ENCODE peak calls at places on chromosome 22, in five cellular contexts. G is neuronal stem cell, H is H1, D is IMR-90, J is mesenchymal stem cell. T is an unnamed sample.

GRCh38 chr22:47762141-47762540 is 999.7 kb downstream of the TBC1D22A start:
- DNase-seq in J (no peak), H (no peak), G (no peak), D (no peak), T (no peak)

GRCh38 chr22:47647181-47647580 is 884.7 kb downstream of the TBC1D22A start:
- DNase-seq in H (no peak), J (no peak), G (no peak), D (no peak), T (no peak)

GRCh38 chr22:31179345-31179744 is 19.4 kb downstream of the RNF185 start:
- DNase-seq in G (no peak), J (peak; percentile 8), H (no peak), D (peak; percentile 23), T (no peak)

GRCh38 chr22:47786650-47787290 is 1024.3 kb downstream of the TBC1D22A start:
- DNase-seq in J (no peak), G (no peak), D (no peak), H (peak; percentile 16), T (no peak)

GRCh38 chr22:42202669-42203068 is 67.8 kb downstream of the TCF20 start:
- DNase-seq in J (peak; percentile 53), G (no peak), D (peak; percentile 67), H (no peak), T (no peak)

GRCh38 chr22:50153756-50154140 is 16.8 kb upstream of the PANX2 start:
- DNase-seq in G (no peak), D (no peak), H (no peak), J (no peak), T (no peak)

GRCh38 chr22:17831527-17832251 is 57.4 kb upstream of the BID start:
- DNase-seq in H (no peak), J (no peak), G (no peak), D (no peak), T (no peak)

GRCh38 chr22:31800065-31800464 is 46.2 kb downstream of the DEPDC5 start:
- DNase-seq in H (no peak), J (peak; percentile 49), G (no peak), D (peak; percentile 78), T (no peak)

GRCh38 chr22:42050641-42051040 is 20.0 kb downstream of the NAGA start:
- DNase-seq in D (no peak), G (no peak), H (no peak), J (no peak), T (no peak)

GRCh38 chr22:29727248-29727551 is 7.4 kb downstream of the CABP7 start:
- DNase-seq in D (peak; percentile 32), G (no peak), J (peak; percentile 42), H (peak; percentile 79), T (peak; percentile 79)

GRCh38 chr22:37065961-37066360 is 14.4 kb downstream of the KCTD17 start:
- DNase-seq in H (no peak), G (no peak), J (no peak), D (no peak), T (no peak)

GRCh38 chr22:46686221-46686872 is 51.7 kb downstream of the CERK start:
- DNase-seq in J (no peak), D (no peak), H (no peak), G (no peak), T (no peak)

GRCh38 chr22:49490692-49491091 is 337.0 kb downstream of the BRD1 start:
- DNase-seq in H (no peak), D (no peak), G (no peak), J (no peak), T (no peak)

GRCh38 chr22:44746061-44746789 is 6.2 kb upstream of the ARHGAP8 start:
- DNase-seq in G (no peak), J (no peak), D (no peak), H (no peak), T (no peak)

GRCh38 chr22:44748524-44748923 is 3.9 kb upstream of the ARHGAP8 start:
- DNase-seq in D (no peak), G (no peak), J (no peak), H (no peak), T (no peak)

GRCh38 chr22:44743804-44744211 is 8.6 kb upstream of the ARHGAP8 start:
- DNase-seq in H (no peak), G (no peak), D (peak; percentile 80), J (no peak), T (no peak)

GRCh38 chr22:44750481-44750880 is 1.9 kb upstream of the ARHGAP8 start:
- DNase-seq in H (no peak), D (no peak), J (no peak), G (no peak), T (no peak)

GRCh38 chr22:44746836-44747519 is 5.4 kb upstream of the ARHGAP8 start:
- DNase-seq in D (peak; percentile 69), G (no peak), H (no peak), J (no peak), T (peak; percentile 34)
- H2BK120ac ChIP-seq in D (peak overlapping the region; percentile 94), G (no peak overlapping the region), H (no peak overlapping the region), J (no peak overlapping the region), T (no peak overlapping the region)

GRCh38 chr22:45470871-45471270 is 31.8 kb upstream of the FBLN1 start:
- DNase-seq in H (no peak), G (no peak), J (no peak), D (no peak), T (no peak)

GRCh38 chr22:45469573-45470383 is 32.9 kb upstream of the FBLN1 start:
- DNase-seq in H (no peak), D (no peak), J (no peak), G (no peak), T (no peak)

GRCh38 chr22:45475063-45475747 is 27.5 kb upstream of the FBLN1 start:
- DNase-seq in G (no peak), J (no peak), H (no peak), D (peak; percentile 57), T (no peak)

GRCh38 chr22:45473626-45474237 is 29.0 kb upstream of the FBLN1 start:
- DNase-seq in D (no peak), G (no peak), J (no peak), H (no peak), T (no peak)

DNA sequence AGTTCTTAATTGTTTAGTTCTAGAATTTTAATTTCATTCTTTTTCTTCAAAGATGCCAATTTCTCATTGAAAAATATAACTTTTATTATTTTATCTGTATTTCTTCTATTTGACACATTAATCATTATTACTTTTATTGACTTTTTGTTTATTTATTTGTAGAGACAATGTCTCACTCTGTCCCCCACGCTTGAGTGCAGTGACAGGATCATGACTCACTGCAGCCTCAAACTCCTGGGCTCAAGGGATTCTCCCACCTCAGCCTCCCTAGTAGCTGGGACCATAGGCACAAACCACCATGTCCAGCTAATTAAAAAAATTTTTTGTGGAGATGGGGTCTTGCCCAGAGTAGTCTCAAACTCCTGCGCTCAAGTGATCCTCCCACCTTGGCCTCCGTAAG is 30.3 kb upstream of the FBLN1 start:
- DNase-seq in D (no peak), J (no peak), G (no peak), H (no peak), T (no peak)
- H2BK120ac ChIP-seq in D (peak overlapping the region; percentile 26), J (no peak overlapping the region), G (no peak overlapping the region), H (no peak overlapping the region), T (no peak overlapping the region)

DNA sequence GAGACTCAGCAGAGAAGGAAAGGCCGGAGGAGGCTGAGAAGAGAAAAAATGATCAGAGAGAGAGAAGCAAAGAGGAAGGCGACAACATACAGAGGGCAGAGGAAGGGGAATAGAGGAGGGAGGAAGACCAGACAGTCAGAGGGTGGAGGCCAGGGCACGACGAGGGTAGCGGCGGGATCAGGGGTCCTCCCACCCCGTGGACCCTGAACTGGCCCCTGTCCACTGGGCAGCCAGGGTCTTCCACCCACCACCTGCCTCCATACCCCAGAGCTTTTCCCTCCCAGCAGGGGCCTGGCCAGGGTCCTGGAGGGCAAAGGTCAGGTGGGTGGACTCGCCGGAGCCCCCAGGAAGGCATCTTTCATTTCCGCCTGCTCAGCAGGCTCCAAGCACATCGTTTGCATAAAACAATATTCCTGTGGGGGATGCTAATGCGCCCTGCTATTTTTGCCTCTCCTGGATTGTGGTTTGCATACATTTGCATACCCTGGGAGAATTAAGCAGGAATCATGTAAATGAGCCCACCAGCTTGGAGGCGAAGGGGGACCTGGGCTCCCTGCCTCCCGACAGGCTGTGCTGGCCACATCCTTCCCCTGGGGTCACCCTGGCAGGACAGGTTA is 394.1 kb downstream of the MN1 start:
- DNase-seq in J (no peak), H (no peak), G (no peak), D (no peak), T (no peak)
- H2BK120ac ChIP-seq in J (no peak overlapping the region), H (no peak overlapping the region), G (peak overlapping the region; percentile 30), D (no peak overlapping the region), T (no peak overlapping the region)

GRCh38 chr22:34855471-34855870 is 210.5 kb upstream of the ISX start:
- DNase-seq in J (no peak), H (no peak), D (no peak), G (no peak), T (no peak)

GRCh38 chr22:34847072-34847471 is 218.9 kb upstream of the ISX start:
- DNase-seq in J (no peak), G (no peak), H (no peak), D (no peak), T (no peak)

GRCh38 chr22:34851918-34852662 is 213.9 kb upstream of the ISX start:
- DNase-seq in H (no peak), J (no peak), D (no peak), G (no peak), T (no peak)

GRCh38 chr22:34845391-34845790 is 220.6 kb upstream of the ISX start:
- DNase-seq in D (no peak), H (no peak), G (no peak), J (no peak), T (no peak)

GRCh38 chr22:34850010-34850409 is 215.9 kb upstream of the ISX start:
- DNase-seq in H (no peak), D (no peak), J (no peak), G (no peak), T (no peak)
- H2BK120ac ChIP-seq in H (no peak overlapping the region), D (no peak overlapping the region), J (no peak overlapping the region), G (no peak overlapping the region), T (no peak overlapping the region)

GRCh38 chr22:39306456-39307361 is 12.7 kb downstream of the RPL3 start:
- DNase-seq in D (no peak), G (no peak), J (peak; percentile 53), H (peak; percentile 83), T (peak; percentile 74)

GRCh38 chr22:39311592-39312400 is 7.6 kb downstream of the RPL3 start:
- DNase-seq in D (no peak), G (no peak), J (no peak), H (peak; percentile 76), T (peak; percentile 72)

GRCh38 chr22:39309881-39310714 is 9.3 kb downstream of the RPL3 start:
- DNase-seq in G (no peak), H (peak; percentile 66), D (peak; percentile 58), J (peak; percentile 87), T (no peak)

GRCh38 chr22:39309364-39309861 is 10.0 kb downstream of the RPL3 start:
- DNase-seq in J (peak; percentile 82), H (peak; percentile 81), D (no peak), G (no peak), T (peak; percentile 77)

DNA sequence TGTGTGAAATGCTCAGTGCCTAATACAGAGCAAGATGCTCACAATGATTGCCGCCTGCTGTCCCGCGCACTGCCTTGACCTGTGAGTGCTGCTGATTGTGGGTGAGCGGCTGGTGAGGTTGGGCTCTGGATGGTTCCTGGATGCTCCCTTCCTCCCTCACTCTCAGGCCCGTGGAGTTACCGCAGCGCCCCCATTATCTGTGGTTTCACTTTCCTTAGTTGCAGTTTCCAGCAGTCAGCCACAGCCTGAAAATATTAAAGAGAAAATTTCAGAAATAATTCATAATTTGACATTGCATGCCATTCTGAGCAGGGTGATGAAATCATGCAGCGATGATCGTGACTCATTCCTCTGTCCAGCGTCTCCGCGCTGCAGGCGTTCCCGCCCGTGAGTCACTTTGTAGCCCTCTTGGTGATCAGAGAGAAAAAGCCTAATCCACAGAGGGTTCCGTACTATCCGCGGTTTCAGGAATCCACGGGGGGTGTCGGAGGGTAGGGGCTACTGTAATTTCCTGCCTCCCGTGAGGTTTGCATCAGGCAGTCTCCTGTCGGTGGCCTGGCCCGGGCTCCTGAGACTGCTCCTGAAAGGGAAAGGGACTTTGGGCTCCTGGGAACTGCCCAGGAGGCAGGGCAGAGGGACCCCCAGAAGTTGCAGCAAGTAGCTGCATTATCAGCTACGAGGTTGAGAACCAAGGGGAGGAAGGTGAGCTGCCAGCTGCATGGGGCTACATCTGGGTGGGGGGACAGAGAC is 10.6 kb downstream of the RPL3 start:
- DNase-seq in G (no peak), D (peak; percentile 96), J (peak; percentile 95), H (no peak), T (peak; percentile 43)
- H2BK120ac ChIP-seq in G (no peak overlapping the region), D (peak overlapping the region; percentile 97), J (peak overlapping the region; percentile 1), H (no peak overlapping the region), T (no peak overlapping the region)

T was measured in H9.